ENCODE peak calls at places on chromosomes 1 and 21, in seven cellular contexts. B, O, C, S, I, V and J are unnamed samples.

GRCh38 chr1:233254039-233254362 is 41.5 kb downstream of the PCNX2 start:
- DNase-seq in V (no peak), O (no peak), C (no peak), S (no peak), B (no peak), I (no peak), J (no peak)

GRCh38 chr1:66478116-66478515 is 55.8 kb upstream of the SGIP1 start:
- DNase-seq in B (no peak), S (no peak), O (no peak), I (peak; percentile 91), C (no peak), V (no peak), J (no peak)

GRCh38 chr1:23216771-23217420 is 406 bp downstream of the HTR1D start:
- DNase-seq in C (peak; percentile 19), O (no peak), V (peak; percentile 18), B (peak; percentile 19), S (peak; percentile 76), I (no peak), J (peak; percentile 18)

GRCh38 chr1:210900820-210901219 is 233.1 kb downstream of the KCNH1 start:
- DNase-seq in C (no peak), O (no peak), S (no peak), B (no peak), V (no peak), I (no peak), J (no peak)

GRCh38 chr1:230084408-230085177 is 17.6 kb downstream of the GALNT2 start:
- DNase-seq in S (no peak), B (no peak), O (no peak), C (peak; percentile 78), V (no peak), I (peak; percentile 98), J (peak; percentile 57)

GRCh38 chr1:20588634-20589225 is at the start of gene CDA:
- DNase-seq in B (no peak), S (peak; percentile 82), I (peak; percentile 9), O (no peak), C (no peak), V (no peak), J (peak; percentile 22)

GRCh38 chr21:31520506-31521163 is 138.9 kb upstream of the SOD1 start:
- DNase-seq in V (peak; percentile 93), I (no peak), C (no peak), S (no peak), B (no peak), O (peak; percentile 68), J (no peak)

GRCh38 chr1:161114556-161114955 is 3.3 kb downstream of the PFDN2 start:
- DNase-seq in O (no peak), B (no peak), V (no peak), C (no peak), S (no peak), I (no peak), J (no peak)

GRCh38 chr1:118487932-118488331 is 302.9 kb upstream of the SPAG17 start:
- DNase-seq in I (no peak), C (no peak), O (no peak), V (no peak), B (no peak), S (no peak), J (no peak)

GRCh38 chr1:43455205-43455889 is 1.6 kb upstream of the HYI start:
- DNase-seq in B (no peak), S (no peak), C (no peak), V (no peak), I (no peak), O (no peak), J (no peak)

GRCh38 chr1:41174170-41174569 is 67.9 kb downstream of the SCMH1 start:
- DNase-seq in V (no peak), C (no peak), S (no peak), O (no peak), I (no peak), B (no peak), J (no peak)

GRCh38 chr1:201850053-201850397 is 21.1 kb downstream of the IPO9 start:
- DNase-seq in S (no peak), I (peak; percentile 89), C (no peak), B (no peak), O (no peak), V (no peak), J (no peak)

GRCh38 chr1:221620437-221621384 is 121.2 kb downstream of the DUSP10 start:
- DNase-seq in O (peak; percentile 77), C (no peak), B (no peak), V (peak; percentile 43), I (peak; percentile 19), S (no peak), J (no peak)

GRCh38 chr1:204348722-204349121 is 11.0 kb downstream of the PLEKHA6 start:
- DNase-seq in V (no peak), C (no peak), B (no peak), I (peak; percentile 41), S (peak; percentile 80), O (no peak), J (no peak)

GRCh38 chr1:232822524-232822923 is 17.3 kb downstream of the MAP10 start:
- DNase-seq in S (no peak), I (no peak), O (no peak), C (no peak), V (no peak), B (no peak), J (no peak)

GRCh38 chr1:76229279-76229977 is 154.9 kb downstream of the ST6GALNAC3 start:
- DNase-seq in I (no peak), C (no peak), S (no peak), B (no peak), V (no peak), O (no peak), J (no peak)

GRCh38 chr1:150560011-150560438 is 10.8 kb downstream of the ADAMTSL4 start:
- DNase-seq in V (peak; percentile 83), S (peak; percentile 93), C (peak; percentile 83), O (peak; percentile 71), I (peak; percentile 71), B (peak; percentile 75), J (peak; percentile 81)

GRCh38 chr1:159556931-159557369 is 21.1 kb upstream of the OR10J5 start:
- DNase-seq in V (no peak), B (no peak), O (no peak), S (no peak), C (no peak), I (no peak), J (no peak)